ENCODE peak calls at places on chromosome 17, in four cellular contexts. F is hippocampal formation; X is stimulated activated CD4-positive, alpha-beta T cell treated with anti-CD3 and anti-CD28 coated beads, Interleukin-1b, Interleukin-23, amount 100 ng/mL, for 24 hours; V is nephron progenitor cell. B is an unnamed sample.

GRCh38 chr17:57210224-57210553 is 46.1 kb upstream of the MSI2 start:
- DNase-seq in V (no peak), X (no peak), F (no peak), B (no peak)

GRCh38 chr17:76561799-76562268 is 22.0 kb downstream of the PRCD start:
- DNase-seq in X (no peak), V (no peak), F (no peak), B (no peak)

GRCh38 chr17:58702045-58702476 is 9.7 kb downstream of the RAD51C start:
- DNase-seq in V (no peak), X (no peak), F (no peak), B (no peak)

GRCh38 chr17:57860414-57860999 is 10.7 kb upstream of the MRPS23 start:
- DNase-seq in X (no peak), V (no peak), F (no peak), B (no peak)

GRCh38 chr17:57466042-57466471 is 209.7 kb downstream of the MSI2 start:
- DNase-seq in X (no peak), F (no peak), V (no peak), B (peak; percentile 78)

GRCh38 chr17:49223517-49224197 is 6.9 kb downstream of the PHOSPHO1 start:
- DNase-seq in V (peak; percentile 87), F (no peak), X (peak; percentile 60), B (peak; percentile 77)

GRCh38 chr17:6713130-6713917 is at the start of gene SLC13A5:
- DNase-seq in F (no peak), X (no peak), V (peak; percentile 82), B (peak; percentile 93)

GRCh38 chr17:73357981-73358380 is 46.2 kb upstream of the CDC42EP4 start:
- DNase-seq in X (no peak), V (no peak), F (no peak), B (no peak)